ENCODE peak calls at places on chromosome 1, in six cellular contexts. J is effector CD4-positive, alpha-beta T cell; I is stimulated activated naive B cell treated with anti-CD40 and anti-IgM and Interleukin-4, amounts not matched to agents 10 μg/mL and 1 μg/mL and 100 μg/mL, for 72 hours; N is A172; B is dorsolateral prefrontal cortex; Q is NCI-H510A. P is an unnamed sample.

GRCh38 chr1:239786464-239786863 is 305.2 kb upstream of the FMN2 start:
- DNase-seq in J (no peak), I (no peak), B (no peak), Q (no peak), N (no peak), P (no peak)

GRCh38 chr1:30758785-30759380 is 1.3 kb upstream of the LAPTM5 start:
- DNase-seq in B (no peak), Q (no peak), J (no peak), N (no peak), I (no peak), P (no peak)

GRCh38 chr1:119912963-119913362 is 16.6 kb upstream of the ADAM30 start:
- DNase-seq in N (no peak), I (no peak), J (no peak), B (no peak), Q (no peak), P (no peak)

GRCh38 chr1:91166106-91166712 is 144.4 kb upstream of the ZNF644 start:
- DNase-seq in J (no peak), Q (peak; percentile 50), N (peak; percentile 23), B (peak; percentile 70), I (no peak), P (peak; percentile 43)

GRCh38 chr1:25197235-25197930 is 34.9 kb downstream of the SYF2 start:
- DNase-seq in I (no peak), J (no peak), N (peak; percentile 24), B (no peak), Q (peak; percentile 40), P (no peak)

GRCh38 chr1:31936278-31936965 is 1.7 kb downstream of the PTP4A2 start:
- DNase-seq in N (no peak), J (no peak), I (no peak), Q (no peak), B (no peak), P (no peak)

GRCh38 chr1:110559157-110559556 is 40.2 kb upstream of the KCNA10 start:
- DNase-seq in B (no peak), N (no peak), I (no peak), J (no peak), Q (no peak), P (no peak)

GRCh38 chr1:155309423-155310021 is 856 bp downstream of the FDPS start:
- DNase-seq in N (peak; percentile 40), I (no peak), Q (no peak), J (no peak), B (no peak), P (no peak)

GRCh38 chr1:15985611-15986272 is 9.8 kb upstream of the ZBTB17 start:
- DNase-seq in I (no peak), N (peak; percentile 18), Q (no peak), J (no peak), B (no peak), P (no peak)

GRCh38 chr1:151993084-151993733 is 450 bp downstream of the S100A10 start:
- DNase-seq in N (no peak), I (no peak), B (no peak), Q (no peak), J (peak; percentile 14), P (peak; percentile 30)

GRCh38 chr1:110538921-110539320 is 19.9 kb upstream of the KCNA10 start:
- DNase-seq in Q (no peak), I (no peak), B (no peak), J (no peak), N (no peak), P (no peak)

GRCh38 chr1:53619811-53620619 is 118.9 kb downstream of the GLIS1 start:
- DNase-seq in J (no peak), I (no peak), Q (no peak), N (peak; percentile 7), B (peak; percentile 56), P (no peak)

GRCh38 chr1:910881-911721 is 12.6 kb upstream of the SAMD11 start:
- DNase-seq in B (peak; percentile 24), I (no peak), Q (peak; percentile 60), J (peak; percentile 1), N (peak; percentile 87), P (no peak)

GRCh38 chr1:24914226-24915069 is 15.6 kb downstream of the RUNX3 start:
- DNase-seq in B (peak; percentile 58), Q (no peak), I (no peak), N (peak; percentile 60), J (no peak), P (no peak)

GRCh38 chr1:220001095-220001501 is 45.2 kb downstream of the EPRS1 start:
- DNase-seq in Q (no peak), N (peak; percentile 60), B (no peak), I (no peak), J (no peak), P (no peak)

GRCh38 chr1:223771814-223772770 is 59.8 kb downstream of the CAPN2 start:
- DNase-seq in N (peak; percentile 97), Q (no peak), B (no peak), I (no peak), J (no peak), P (no peak)

GRCh38 chr1:109928591-109929111 is 18.0 kb downstream of the CSF1 start:
- DNase-seq in B (no peak), J (no peak), N (peak; percentile 69), I (no peak), Q (no peak), P (no peak)

GRCh38 chr1:154350383-154350782 is 25.1 kb downstream of the ATP8B2 start:
- DNase-seq in Q (no peak), J (no peak), N (no peak), B (no peak), I (no peak), P (peak; percentile 1)

P was measured in germinal center.